ENCODE peak calls at places on chromosomes 3 and 15, in four cellular contexts. W, O, A and K are unnamed samples.
A peak's percentile ranks its signal among the peaks of the same experiment; 100 is the strongest.

GRCh38 chr3:57281710-57282109 is 10.8 kb downstream of the ASB14 start:
- DNase-seq in A (no peak), O (peak; percentile 39), W (no peak), K (no peak)

GRCh38 chr15:85800460-85801123 is 5.9 kb upstream of the KLHL25 start:
- DNase-seq in A (no peak), O (peak; percentile 53), W (peak; percentile 90), K (no peak)

GRCh38 chr3:54633444-54634121 is 294.3 kb downstream of the LRTM1 start:
- DNase-seq in O (no peak), W (no peak), A (no peak), K (no peak)

GRCh38 chr15:40245666-40246065 is 6.8 kb downstream of the PAK6 start:
- DNase-seq in A (no peak), W (no peak), O (no peak), K (no peak)

GRCh38 chr3:60600848-60601247 is 650.4 kb downstream of the FHIT start:
- DNase-seq in W (no peak), O (no peak), A (no peak), K (no peak)

GRCh38 chr3:104612218-104612617 is 754.5 kb upstream of the ALCAM start:
- DNase-seq in O (no peak), A (no peak), W (no peak), K (no peak)

GRCh38 chr3:171427771-171428320 is 32.4 kb downstream of the TNIK start:
- DNase-seq in A (no peak), W (no peak), O (no peak), K (no peak)

GRCh38 chr3:156252656-156253055 is 132.3 kb downstream of the KCNAB1 start:
- DNase-seq in O (no peak), A (no peak), W (no peak), K (no peak)

GRCh38 chr15:84699538-84700191 is 16.3 kb downstream of the SEC11A start:
- DNase-seq in W (no peak), O (no peak), A (no peak), K (no peak)

GRCh38 chr3:15325228-15325627 is 7.2 kb downstream of the SH3BP5 start:
- DNase-seq in W (no peak), A (no peak), O (peak; percentile 76), K (no peak)

GRCh38 chr3:187667526-187667925 is 2.7 kb downstream of the SST start:
- DNase-seq in O (no peak), A (no peak), W (no peak), K (no peak)

GRCh38 chr3:161104561-161105551 is at the start of gene B3GALNT1:
- DNase-seq in A (no peak), W (peak; percentile 81), O (peak; percentile 66), K (peak; percentile 62)

GRCh38 chr3:133820129-133820528 is 14.5 kb downstream of the SRPRB start:
- DNase-seq in A (no peak), O (no peak), W (no peak), K (no peak)

GRCh38 chr15:67023517-67024321 is 41.7 kb upstream of the SMAD3 start:
- DNase-seq in A (no peak), W (peak; percentile 25), O (no peak), K (no peak)

GRCh38 chr15:49688135-49688790 is 67.4 kb downstream of the DTWD1 start:
- DNase-seq in A (no peak), W (no peak), O (peak; percentile 74), K (no peak)

GRCh38 chr3:141239551-141240281 is 8.1 kb downstream of the PXYLP1 start:
- DNase-seq in A (no peak), W (no peak), O (no peak), K (no peak)

GRCh38 chr3:49745986-49746385 is 22.2 kb upstream of the GMPPB start:
- DNase-seq in A (no peak), W (no peak), O (no peak), K (no peak)
- TF ChIP-seq CTCF in A (no peak), W (no peak), O (no peak), K (no peak)

GRCh38 chr3:23496165-23496564 is 293.0 kb downstream of the UBE2E2 start:
- DNase-seq in W (no peak), O (no peak), A (no peak), K (peak; percentile 18)
- TF ChIP-seq CTCF in W (no peak), O (no peak), A (no peak), K (no peak)

GRCh38 chr3:64909757-64910475 is 222.1 kb upstream of the ADAMTS9 start:
- DNase-seq in O (no peak), A (no peak), W (no peak), K (no peak)
- TF ChIP-seq CTCF in O (no peak), A (no peak), W (no peak), K (no peak)

GRCh38 chr3:103440539-103441113 is 1005.8 kb downstream of the ZPLD1 start:
- DNase-seq in O (no peak), A (no peak), W (no peak), K (peak; percentile 7)
- TF ChIP-seq CTCF in O (peak; percentile 38), A (no peak), W (peak; percentile 23), K (no peak)

GRCh38 chr3:46684881-46685280 is 8.6 kb downstream of the ALS2CL start:
- DNase-seq in A (no peak), O (no peak), W (no peak), K (no peak)

GRCh38 chr3:46682974-46683373 is 10.5 kb downstream of the ALS2CL start:
- DNase-seq in O (no peak), A (no peak), W (no peak), K (no peak)

GRCh38 chr3:46681387-46681786 is 12.1 kb downstream of the ALS2CL start:
- DNase-seq in A (no peak), W (no peak), O (no peak), K (no peak)

GRCh38 chr3:46682156-46682555 is 11.3 kb downstream of the ALS2CL start:
- DNase-seq in A (peak; percentile 15), O (no peak), W (no peak), K (no peak)

GRCh38 chr3:46685446-46685845 is 8.0 kb downstream of the ALS2CL start:
- DNase-seq in O (no peak), W (no peak), A (no peak), K (no peak)
- TF ChIP-seq CTCF in O (no peak), W (no peak), A (no peak), K (no peak)

GRCh38 chr3:44915702-44916438 is 41.5 kb downstream of the TGM4 start:
- DNase-seq in A (no peak), W (no peak), O (peak; percentile 17), K (no peak)
- TF ChIP-seq CTCF in A (no peak), W (no peak), O (no peak), K (no peak)

GRCh38 chr15:83105450-83105849 is 2.0 kb upstream of the TM6SF1 start:
- DNase-seq in W (no peak), A (peak; percentile 19), O (no peak), K (no peak)

GRCh38 chr15:83107841-83108181 is 366 bp downstream of the TM6SF1 start:
- DNase-seq in W (no peak), A (no peak), O (no peak), K (no peak)

GRCh38 chr15:83108266-83109219 is 1.1 kb downstream of the TM6SF1 start:
- DNase-seq in W (peak; percentile 14), A (peak; percentile 97), O (peak; percentile 41), K (peak; percentile 62)

GRCh38 chr15:83109532-83109931 is 2.1 kb downstream of the TM6SF1 start:
- DNase-seq in W (no peak), A (peak; percentile 2), O (no peak), K (no peak)

GRCh38 chr15:83106994-83107840 is at the start of gene TM6SF1:
- DNase-seq in W (peak; percentile 9), O (no peak), A (peak; percentile 2), K (peak; percentile 49)
- TF ChIP-seq CTCF in W (no peak), O (no peak), A (no peak), K (no peak)

GRCh38 chr15:29596266-29596665 is 226.0 kb downstream of the TJP1 start:
- DNase-seq in O (no peak), A (no peak), W (no peak), K (no peak)
- TF ChIP-seq CTCF in O (no peak), A (no peak), W (no peak), K (no peak)